ENCODE peak calls at places on chromosomes 12 and 14, in eight cellular contexts. F, D, H, A, P, T, M and L are unnamed samples.

GRCh38 chr12:3680919-3681594 is 71.9 kb downstream of the CRACR2A start:
- DNase-seq in F (peak), P (no peak), T (peak), D (no peak), H (peak), A (no peak), M (peak), L (no peak)

GRCh38 chr12:16955083-16955657 is 349.2 kb upstream of the LMO3 start:
- DNase-seq in D (no peak), H (peak), A (no peak), M (no peak), P (no peak), F (no peak), T (no peak), L (no peak)

GRCh38 chr12:61694214-61694613 is 566.0 kb upstream of the USP15 start:
- DNase-seq in H (no peak), A (no peak), F (no peak), M (no peak), P (peak), T (no peak), D (no peak), L (no peak)

GRCh38 chr14:101363261-101363555 is 198.1 kb upstream of the DIO3 start:
- DNase-seq in H (no peak), D (no peak), M (no peak), P (no peak), A (no peak), T (no peak), F (no peak), L (no peak)

GRCh38 chr12:41663487-41664258 is 475.6 kb downstream of the PDZRN4 start:
- DNase-seq in P (no peak), M (no peak), F (no peak), A (no peak), T (no peak), D (peak), H (peak), L (no peak)

GRCh38 chr12:117390866-117391265 is 29.4 kb upstream of the NOS1 start:
- DNase-seq in D (no peak), M (no peak), P (no peak), A (no peak), H (no peak), F (no peak), T (no peak), L (no peak)

GRCh38 chr12:117680311-117680710 is 288.5 kb downstream of the KSR2 start:
- DNase-seq in A (no peak), T (no peak), M (no peak), D (no peak), F (no peak), P (no peak), H (peak), L (no peak)

GRCh38 chr12:1583421-1584078 is 10.8 kb downstream of the FBXL14 start:
- DNase-seq in D (peak), F (peak), P (no peak), T (peak), A (no peak), M (peak), H (peak), L (no peak)

GRCh38 chr12:93780115-93780641 is 103.0 kb downstream of the CRADD start:
- DNase-seq in H (peak), M (no peak), T (no peak), D (no peak), A (no peak), P (no peak), F (no peak), L (no peak)

GRCh38 chr12:12456637-12457036 is 99.8 kb downstream of the BORCS5 start:
- DNase-seq in H (peak), M (no peak), T (no peak), D (no peak), F (no peak), P (no peak), A (no peak), L (no peak)

GRCh38 chr12:121060149-121061001 is 21.3 kb upstream of the OASL start:
- DNase-seq in A (peak), H (peak), M (peak), F (peak), D (no peak), T (no peak), P (no peak), L (peak)

GRCh38 chr12:12503384-12504078 is 59.1 kb downstream of the DUSP16 start:
- DNase-seq in A (no peak), P (no peak), D (no peak), F (no peak), H (no peak), T (no peak), M (no peak), L (no peak)

GRCh38 chr12:114319422-114319821 is 86.5 kb downstream of the TBX5 start:
- DNase-seq in D (no peak), P (no peak), A (no peak), M (no peak), T (no peak), H (no peak), F (no peak), L (no peak)

GRCh38 chr14:81805785-81806184 is 272.1 kb upstream of the SEL1L start:
- DNase-seq in A (no peak), M (no peak), D (no peak), F (no peak), H (no peak), P (no peak), T (no peak), L (no peak)

GRCh38 chr12:110885152-110885840 is 35.1 kb downstream of the MYL2 start:
- DNase-seq in A (no peak), D (no peak), T (peak), H (no peak), F (no peak), P (no peak), M (no peak), L (no peak)

GRCh38 chr14:75454963-75455546 is 27.2 kb downstream of the JDP2 start:
- DNase-seq in A (no peak), H (peak), D (peak), M (no peak), F (peak), P (peak), T (no peak), L (no peak)

GRCh38 chr14:103103461-103104388 is 9.2 kb downstream of the EXOC3L4 start:
- DNase-seq in T (peak), P (peak), F (no peak), A (no peak), M (peak), D (no peak), H (no peak), L (no peak)

GRCh38 chr12:89707623-89707991 is 1.0 kb downstream of the ATP2B1 start:
- DNase-seq in D (no peak), M (peak), H (no peak), P (peak), A (no peak), F (no peak), T (peak), L (peak)

GRCh38 chr12:113098428-113099028 is 37.0 kb downstream of the RASAL1 start:
- DNase-seq in F (peak), A (peak), M (peak), D (peak), H (peak), T (peak), P (peak), L (peak)
- TF ChIP-seq CTCF in F (peak), A (peak), M (peak), D (peak), H (peak), T (peak), P (peak), L (peak)

GRCh38 chr12:33926095-33926494 is 96.2 kb upstream of the ALG10 start:
- DNase-seq in H (no peak), M (no peak), A (no peak), P (no peak), F (no peak), D (no peak), T (no peak), L (no peak)
- TF ChIP-seq CTCF in H (no peak), M (no peak), A (no peak), P (no peak), F (peak), D (no peak), T (peak), L (no peak)

DNA sequence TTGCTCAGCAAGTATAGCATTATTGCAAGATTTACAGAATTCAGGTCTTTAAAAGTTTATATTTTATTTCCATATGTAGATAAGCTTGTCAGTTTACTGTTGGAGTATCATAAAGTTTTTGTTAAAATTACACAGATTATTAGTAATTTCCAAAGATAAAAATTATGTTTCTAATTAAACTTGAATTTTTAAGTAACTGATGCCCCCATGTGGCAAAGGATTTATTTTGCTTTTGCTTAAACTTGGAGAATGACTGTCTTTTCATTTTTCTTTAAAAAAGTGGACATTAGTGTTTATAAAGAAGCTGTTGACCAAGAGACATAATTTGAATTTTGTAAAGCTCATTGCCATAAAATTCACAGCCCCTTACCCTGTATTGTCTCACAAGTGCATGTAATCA is 45.8 kb downstream of the ETNK1 start:
- DNase-seq in F (no peak), H (peak), M (no peak), P (no peak), T (no peak), D (no peak), A (no peak), L (no peak)
- TF ChIP-seq CTCF in F (peak), H (peak), M (no peak), P (no peak), T (no peak), D (no peak), A (peak), L (peak)

DNA sequence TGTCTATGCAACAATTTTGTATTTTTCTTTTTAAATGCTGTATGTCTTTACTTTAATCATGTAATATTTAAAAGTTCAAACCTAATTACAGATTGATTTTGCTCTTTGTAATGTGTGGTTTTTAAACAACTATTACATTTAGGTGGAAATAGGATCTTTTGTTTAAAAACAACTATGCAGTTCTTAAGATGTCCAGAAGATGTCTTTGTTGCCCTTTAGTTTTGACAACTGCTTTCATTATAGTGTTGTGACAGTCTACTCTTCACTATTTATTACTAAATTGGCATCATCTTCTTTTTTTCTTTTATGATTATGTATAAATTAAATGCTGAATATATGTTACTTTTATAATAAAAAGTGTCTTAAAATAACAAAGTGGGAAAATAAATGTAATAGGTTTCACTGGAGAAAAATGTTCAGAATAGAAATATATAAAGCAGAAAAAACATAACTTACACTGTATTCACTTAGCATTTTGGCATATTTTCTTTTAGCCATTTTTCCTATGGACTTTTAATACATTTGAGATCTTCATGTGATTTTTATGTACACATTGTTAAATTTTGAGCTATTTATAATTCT is 27.1 kb upstream of the PCNX4 start:
- DNase-seq in H (peak), F (no peak), T (no peak), D (peak), M (no peak), A (peak), P (no peak), L (no peak)
- TF ChIP-seq CTCF in H (peak), F (peak), T (peak), D (peak), M (peak), A (no peak), P (peak), L (peak)

GRCh38 chr14:28762290-28762948 is 4.2 kb upstream of the FOXG1 start:
- DNase-seq in T (no peak), P (no peak), D (no peak), M (no peak), H (peak), A (no peak), F (no peak), L (no peak)
- TF ChIP-seq CTCF in T (no peak), P (no peak), D (peak), M (no peak), H (peak), A (no peak), F (no peak), L (peak)

DNA sequence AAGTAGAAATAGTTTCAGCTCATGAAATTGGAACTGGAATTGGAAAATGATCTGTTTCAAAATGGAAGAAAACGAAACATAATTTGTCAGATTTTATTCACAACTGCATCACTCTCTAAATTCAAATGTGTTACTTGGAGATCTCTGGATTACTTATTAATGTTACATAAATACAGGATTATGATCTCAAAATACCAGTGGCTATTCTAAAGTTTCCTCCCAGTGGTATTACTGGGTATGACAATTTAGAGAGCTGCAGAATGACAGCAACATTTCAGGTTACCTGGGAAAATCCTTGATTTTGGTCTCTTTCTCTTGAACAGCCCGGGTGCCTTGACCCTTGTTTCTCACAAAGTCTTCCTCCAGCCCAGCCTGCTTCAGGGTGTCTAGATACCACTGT is 14.2 kb downstream of the FAM161B start:
- DNase-seq in T (no peak), M (no peak), F (no peak), H (peak), A (no peak), D (no peak), P (no peak), L (no peak)
- TF ChIP-seq CTCF in T (peak), M (no peak), F (no peak), H (peak), A (no peak), D (peak), P (no peak), L (peak)

GRCh38 chr14:76516884-76517283 is 140.9 kb downstream of the ESRRB start:
- DNase-seq in P (no peak), M (no peak), A (no peak), H (no peak), D (no peak), F (no peak), T (no peak), L (no peak)

GRCh38 chr14:76509291-76509690 is 133.4 kb downstream of the ESRRB start:
- DNase-seq in A (no peak), M (no peak), D (no peak), H (no peak), P (peak), T (no peak), F (no peak), L (no peak)

GRCh38 chr14:76518366-76518765 is 142.4 kb downstream of the ESRRB start:
- DNase-seq in P (no peak), T (no peak), M (no peak), A (no peak), H (no peak), F (no peak), D (no peak), L (no peak)

GRCh38 chr14:76510255-76510654 is 134.3 kb downstream of the ESRRB start:
- DNase-seq in A (no peak), H (no peak), M (no peak), F (no peak), D (no peak), P (peak), T (no peak), L (no peak)

DNA sequence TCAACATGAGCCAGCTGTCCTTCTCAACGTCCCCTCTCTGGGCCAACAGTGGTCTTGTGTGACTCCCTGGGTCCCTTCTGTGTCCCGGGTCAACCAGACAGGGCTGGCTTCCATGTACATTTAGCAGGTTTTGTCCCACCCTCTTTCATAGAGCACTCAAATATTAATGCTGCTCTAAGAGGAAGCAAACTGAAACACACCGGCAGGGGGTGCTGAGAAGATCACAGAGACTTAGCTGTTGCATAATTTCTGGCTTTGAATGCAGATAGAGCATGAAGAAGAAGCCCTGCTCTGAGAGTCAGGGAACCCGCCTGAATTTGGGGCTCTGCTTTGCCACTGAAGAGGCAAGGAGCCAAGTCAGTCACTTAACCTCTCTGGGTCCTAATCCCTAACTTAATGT is 138.7 kb downstream of the ESRRB start:
- DNase-seq in M (no peak), A (no peak), D (no peak), P (no peak), F (no peak), H (no peak), T (no peak), L (no peak)
- TF ChIP-seq CTCF in M (no peak), A (peak), D (peak), P (no peak), F (no peak), H (no peak), T (no peak), L (peak)

GRCh38 chr12:5073838-5074237 is 30.2 kb downstream of the KCNA5 start:
- DNase-seq in H (no peak), D (no peak), F (no peak), P (no peak), M (no peak), T (no peak), A (no peak), L (no peak)
- TF ChIP-seq CTCF in H (peak), D (peak), F (no peak), P (no peak), M (no peak), T (no peak), A (no peak), L (peak)